ENCODE peak calls at places on chromosomes 5 and 9, in seven cellular contexts. One of them, this sample, is unnamed.
A peak's percentile ranks its signal among the peaks of the same experiment; 100 is the strongest.

GRCh38 chr5:179668404-179668803 is 12.4 kb downstream of the CBY3 start:
- DNase-seq in AG10803: peak; percentile 53
- DNase-seq in omental fat pad: no peak
- DNase-seq in stimulated activated naive B cell treated with anti-CD40 and anti-IgM and Interleukin-4, amounts not matched to agents 10 μg/mL and 1 μg/mL and 100 μg/mL, for 72 hours: no peak
- DNase-seq in spleen: no peak
- DNase-seq in neural crest cell: peak; percentile 43
- DNase-seq in AG04449: no peak
- DNase-seq in this sample: peak; percentile 66

GRCh38 chr9:111919875-111920274 is 23.3 kb downstream of the UGCG start:
- DNase-seq in AG10803: no peak
- DNase-seq in omental fat pad: no peak
- DNase-seq in stimulated activated naive B cell treated with anti-CD40 and anti-IgM and Interleukin-4, amounts not matched to agents 10 μg/mL and 1 μg/mL and 100 μg/mL, for 72 hours: no peak
- DNase-seq in spleen: no peak
- DNase-seq in neural crest cell: no peak
- DNase-seq in AG04449: no peak
- DNase-seq in this sample: no peak

GRCh38 chr9:19030899-19031298 is 2.1 kb downstream of the SAXO1 start:
- DNase-seq in AG10803: no peak
- DNase-seq in omental fat pad: no peak
- DNase-seq in stimulated activated naive B cell treated with anti-CD40 and anti-IgM and Interleukin-4, amounts not matched to agents 10 μg/mL and 1 μg/mL and 100 μg/mL, for 72 hours: no peak
- DNase-seq in spleen: no peak
- DNase-seq in neural crest cell: no peak
- DNase-seq in AG04449: no peak
- DNase-seq in this sample: no peak

GRCh38 chr9:33166263-33167083 is 663 bp downstream of the B4GALT1 start:
- DNase-seq in AG10803: no peak
- DNase-seq in omental fat pad: no peak
- DNase-seq in stimulated activated naive B cell treated with anti-CD40 and anti-IgM and Interleukin-4, amounts not matched to agents 10 μg/mL and 1 μg/mL and 100 μg/mL, for 72 hours: no peak
- DNase-seq in spleen: no peak
- DNase-seq in neural crest cell: peak; percentile 38
- DNase-seq in AG04449: no peak
- DNase-seq in this sample: no peak

GRCh38 chr5:90399251-90399650 is 10.3 kb downstream of the CETN3 start:
- DNase-seq in AG10803: no peak
- DNase-seq in omental fat pad: no peak
- DNase-seq in stimulated activated naive B cell treated with anti-CD40 and anti-IgM and Interleukin-4, amounts not matched to agents 10 μg/mL and 1 μg/mL and 100 μg/mL, for 72 hours: no peak
- DNase-seq in spleen: no peak
- DNase-seq in neural crest cell: no peak
- DNase-seq in AG04449: no peak
- DNase-seq in this sample: no peak

GRCh38 chr5:39405489-39405888 is 19.3 kb downstream of the DAB2 start:
- DNase-seq in AG10803: no peak
- DNase-seq in omental fat pad: no peak
- DNase-seq in stimulated activated naive B cell treated with anti-CD40 and anti-IgM and Interleukin-4, amounts not matched to agents 10 μg/mL and 1 μg/mL and 100 μg/mL, for 72 hours: no peak
- DNase-seq in spleen: no peak
- DNase-seq in neural crest cell: no peak
- DNase-seq in AG04449: no peak
- DNase-seq in this sample: no peak

GRCh38 chr5:29833394-29833793 is 1360.1 kb upstream of the CDH6 start:
- DNase-seq in AG10803: no peak
- DNase-seq in omental fat pad: no peak
- DNase-seq in stimulated activated naive B cell treated with anti-CD40 and anti-IgM and Interleukin-4, amounts not matched to agents 10 μg/mL and 1 μg/mL and 100 μg/mL, for 72 hours: no peak
- DNase-seq in spleen: no peak
- DNase-seq in neural crest cell: no peak
- DNase-seq in AG04449: no peak
- DNase-seq in this sample: no peak

GRCh38 chr9:137665226-137665625 is 46.4 kb downstream of the EHMT1 start:
- DNase-seq in AG10803: no peak
- DNase-seq in omental fat pad: no peak
- DNase-seq in stimulated activated naive B cell treated with anti-CD40 and anti-IgM and Interleukin-4, amounts not matched to agents 10 μg/mL and 1 μg/mL and 100 μg/mL, for 72 hours: no peak
- DNase-seq in spleen: no peak
- DNase-seq in neural crest cell: no peak
- DNase-seq in AG04449: no peak
- DNase-seq in this sample: no peak

GRCh38 chr5:71816307-71816706 is 97.2 kb downstream of the CARTPT start:
- DNase-seq in AG10803: no peak
- DNase-seq in omental fat pad: no peak
- DNase-seq in stimulated activated naive B cell treated with anti-CD40 and anti-IgM and Interleukin-4, amounts not matched to agents 10 μg/mL and 1 μg/mL and 100 μg/mL, for 72 hours: no peak
- DNase-seq in spleen: no peak
- DNase-seq in neural crest cell: no peak
- DNase-seq in AG04449: no peak
- DNase-seq in this sample: no peak

This sample was measured in fibroblast of pulmonary artery.